ENCODE peak calls at places on chromosome 17, in nine cellular contexts. U is esophagus squamous epithelium, O is body of pancreas, I is GM23338, B is astrocyte, T is prostate gland, X is A549, Z is endothelial cell of umbilical vein, S is sigmoid colon. L is an unnamed sample.

GRCh38 chr17:37067555-37068111 is 118.9 kb downstream of the AATF start:
- DNase-seq in U (no peak), O (peak), I (peak), B (peak), T (peak), X (peak), Z (peak), S (peak), L (no peak)

GRCh38 chr17:2237521-2237921 is 66.1 kb downstream of the SMG6 start:
- DNase-seq in U (no peak), O (no peak), I (no peak), B (peak), T (no peak), X (no peak), Z (peak), S (no peak), L (no peak)

GRCh38 chr17:78416311-78416711 is 37.9 kb downstream of the PGS1 start:
- DNase-seq in U (no peak), O (no peak), I (no peak), B (peak), T (no peak), X (no peak), Z (peak), S (no peak), L (no peak)

GRCh38 chr17:45702666-45703266 is 81.4 kb upstream of the CRHR1 start:
- DNase-seq in U (no peak), O (no peak), I (peak), B (peak), T (no peak), X (no peak), Z (peak), S (no peak), L (no peak)

GRCh38 chr17:3582921-3583320 is 25.3 kb upstream of the TRPV3 start:
- DNase-seq in U (no peak), O (no peak), I (no peak), B (no peak), T (no peak), X (no peak), Z (no peak), S (no peak), L (no peak)

GRCh38 chr17:17051791-17052461 is 9.7 kb downstream of the MPRIP start:
- DNase-seq in U (no peak), O (peak), I (no peak), B (no peak), T (no peak), X (no peak), Z (no peak), S (peak), L (peak)

GRCh38 chr17:17712268-17712924 is 31.1 kb downstream of the RAI1 start:
- DNase-seq in U (no peak), O (no peak), I (no peak), B (peak), T (no peak), X (no peak), Z (peak), S (no peak), L (no peak)

GRCh38 chr17:57545836-57546305 is 199.2 kb downstream of the CCDC182 start:
- DNase-seq in U (no peak), O (no peak), I (no peak), B (no peak), T (no peak), X (no peak), Z (no peak), S (no peak), L (no peak)

GRCh38 chr17:62193297-62193696 is 128.2 kb upstream of the MED13 start:
- DNase-seq in U (no peak), O (no peak), I (no peak), B (no peak), T (no peak), X (no peak), Z (no peak), S (no peak), L (no peak)

GRCh38 chr17:31570231-31570630 is 178.8 kb downstream of the RAB11FIP4 start:
- DNase-seq in U (no peak), O (no peak), I (no peak), B (no peak), T (no peak), X (no peak), Z (no peak), S (no peak), L (no peak)

GRCh38 chr17:1186214-1186820 is 6.5 kb upstream of the ABR start:
- DNase-seq in U (no peak), O (no peak), I (no peak), B (peak), T (no peak), X (no peak), Z (no peak), S (no peak), L (no peak)

GRCh38 chr17:83073389-83074063 is 5.9 kb upstream of the METRNL start:
- DNase-seq in U (no peak), O (no peak), I (no peak), B (peak), T (no peak), X (no peak), Z (no peak), S (no peak), L (no peak)

GRCh38 chr17:35555695-35556094 is 4.9 kb downstream of the SLFN14 start:
- DNase-seq in U (no peak), O (no peak), I (peak), B (no peak), T (no peak), X (no peak), Z (no peak), S (no peak), L (no peak)

GRCh38 chr17:4479982-4480751 is 18.5 kb upstream of the SPNS2 start:
- DNase-seq in U (no peak), O (no peak), I (no peak), B (no peak), T (no peak), X (no peak), Z (no peak), S (no peak), L (no peak)

GRCh38 chr17:81034168-81034777 is 678 bp upstream of the BAIAP2 start:
- DNase-seq in U (no peak), O (no peak), I (no peak), B (no peak), T (no peak), X (no peak), Z (no peak), S (no peak), L (no peak)

GRCh38 chr17:65487161-65487560 is 74.3 kb downstream of the AXIN2 start:
- DNase-seq in U (no peak), O (no peak), I (no peak), B (no peak), T (no peak), X (no peak), Z (no peak), S (peak), L (no peak)

GRCh38 chr17:57135748-57136342 is 50.8 kb downstream of the AKAP1 start:
- DNase-seq in U (no peak), O (no peak), I (no peak), B (no peak), T (no peak), X (no peak), Z (peak), S (no peak), L (no peak)

GRCh38 chr17:57002904-57003303 is 25.0 kb downstream of the SCPEP1 start:
- DNase-seq in U (no peak), O (no peak), I (no peak), B (no peak), T (no peak), X (no peak), Z (no peak), S (no peak), L (peak)

GRCh38 chr17:57284984-57285646 is 28.8 kb downstream of the MSI2 start:
- DNase-seq in U (no peak), O (no peak), I (peak), B (peak), T (no peak), X (no peak), Z (no peak), S (no peak), L (no peak)

GRCh38 chr17:4204190-4204589 is 59.6 kb downstream of the ANKFY1 start:
- DNase-seq in U (no peak), O (no peak), I (no peak), B (peak), T (no peak), X (no peak), Z (no peak), S (no peak), L (no peak)

GRCh38 chr17:14575349-14575966 is 274.6 kb downstream of the HS3ST3B1 start:
- DNase-seq in U (no peak), O (no peak), I (no peak), B (no peak), T (no peak), X (no peak), Z (no peak), S (no peak), L (no peak)

GRCh38 chr17:48990882-48991357 is 6.3 kb upstream of the IGF2BP1 start:
- DNase-seq in U (no peak), O (no peak), I (peak), B (no peak), T (no peak), X (no peak), Z (no peak), S (no peak), L (peak)

GRCh38 chr17:58960068-58960467 is 146.6 kb downstream of the TRIM37 start:
- DNase-seq in U (no peak), O (peak), I (peak), B (peak), T (peak), X (peak), Z (peak), S (no peak), L (no peak)

GRCh38 chr17:70074991-70075390 is at the start of gene KCNJ16:
- DNase-seq in U (no peak), O (peak), I (no peak), B (no peak), T (no peak), X (peak), Z (no peak), S (no peak), L (no peak)

GRCh38 chr17:78924481-78925151 is 571 bp downstream of the TIMP2 start:
- DNase-seq in U (no peak), O (no peak), I (peak), B (no peak), T (no peak), X (no peak), Z (no peak), S (no peak), L (no peak)

GRCh38 chr17:17783121-17783824 is 53.5 kb downstream of the SREBF1 start:
- DNase-seq in U (no peak), O (peak), I (peak), B (peak), T (peak), X (no peak), Z (peak), S (no peak), L (no peak)

GRCh38 chr17:65698381-65699061 is 137.1 kb upstream of the AXIN2 start:
- DNase-seq in U (no peak), O (no peak), I (peak), B (peak), T (no peak), X (no peak), Z (peak), S (no peak), L (no peak)

GRCh38 chr17:2392252-2393183 is 8.3 kb downstream of the MNT start:
- DNase-seq in U (peak), O (peak), I (peak), B (peak), T (peak), X (peak), Z (peak), S (peak), L (peak)

GRCh38 chr17:65332375-65332774 is 195.2 kb downstream of the RGS9 start:
- DNase-seq in U (no peak), O (no peak), I (peak), B (peak), T (no peak), X (no peak), Z (no peak), S (no peak), L (no peak)

GRCh38 chr17:78797213-78797612 is 15.1 kb upstream of the CYTH1 start:
- DNase-seq in U (no peak), O (no peak), I (no peak), B (no peak), T (no peak), X (no peak), Z (no peak), S (no peak), L (no peak)

GRCh38 chr17:61129876-61130275 is 269.8 kb upstream of the TBX2 start:
- DNase-seq in U (no peak), O (no peak), I (no peak), B (no peak), T (no peak), X (no peak), Z (no peak), S (no peak), L (no peak)

GRCh38 chr17:46851029-46851741 is at the start of gene WNT9B:
- DNase-seq in U (no peak), O (peak), I (peak), B (no peak), T (peak), X (peak), Z (no peak), S (no peak), L (no peak)

GRCh38 chr17:68182016-68182315 is 65.9 kb upstream of the AMZ2 start:
- DNase-seq in U (no peak), O (no peak), I (no peak), B (no peak), T (no peak), X (no peak), Z (no peak), S (no peak), L (no peak)

GRCh38 chr17:63039899-63040602 is 74.0 kb downstream of the TANC2 start:
- DNase-seq in U (no peak), O (no peak), I (no peak), B (peak), T (no peak), X (peak), Z (peak), S (no peak), L (no peak)

GRCh38 chr17:38557395-38557794 is 48.4 kb downstream of the SRCIN1 start:
- DNase-seq in U (no peak), O (no peak), I (no peak), B (no peak), T (no peak), X (no peak), Z (no peak), S (no peak), L (no peak)
- H3K4me3 ChIP-seq in U (peak), O (no peak), I (peak), B (no peak), T (no peak), X (no peak), Z (no peak), S (no peak), L (peak)

GRCh38 chr17:74387365-74388218 is 20.3 kb downstream of the GPR142 start:
- DNase-seq in U (no peak), O (no peak), I (peak), B (no peak), T (no peak), X (no peak), Z (no peak), S (no peak), L (no peak)
- TF ChIP-seq CTCF in U (no peak), O (peak), I (peak), B (no peak), T (peak), X (no peak), Z (no peak), S (no peak), L (no peak)

GRCh38 chr17:40574292-40574691 is 9.0 kb upstream of the CCR7 start:
- DNase-seq in U (no peak), O (no peak), I (no peak), B (no peak), T (no peak), X (no peak), Z (no peak), S (no peak), L (no peak)
- H3K4me3 ChIP-seq in U (no peak), O (no peak), I (no peak), B (no peak), T (no peak), X (no peak), Z (no peak), S (no peak), L (no peak)

DNA sequence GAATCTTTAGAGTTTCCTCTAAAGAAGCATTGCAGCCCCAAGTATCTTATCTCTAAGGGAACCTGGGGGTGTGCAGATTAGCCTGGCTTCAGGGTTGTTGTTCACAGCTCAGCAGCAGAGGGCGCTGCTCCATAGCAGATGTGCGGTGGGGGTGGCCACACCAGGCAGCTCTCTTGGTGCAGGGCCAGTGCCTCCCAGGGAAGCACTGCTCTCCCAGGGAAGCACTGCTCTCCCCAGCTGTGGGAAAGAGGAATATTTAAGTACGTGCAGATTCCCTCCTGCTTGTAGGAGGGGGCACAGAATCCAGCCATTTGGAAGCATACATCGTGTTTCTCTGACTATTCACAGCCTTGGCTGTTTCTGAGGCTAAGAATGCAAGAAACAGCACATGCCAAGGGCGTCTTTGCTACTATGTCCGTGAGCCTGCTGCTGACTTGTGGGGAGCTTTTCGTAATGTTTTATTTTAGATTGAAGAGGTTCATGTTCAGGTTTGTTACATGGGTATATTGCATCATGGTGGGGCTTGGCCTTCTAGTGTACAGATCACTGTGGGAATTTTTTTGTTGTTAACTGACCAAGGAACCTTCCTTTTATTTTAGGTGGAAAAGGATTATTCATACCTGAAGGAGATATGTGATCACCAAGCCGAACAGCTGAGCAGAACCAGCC is 217.8 kb downstream of the SPECC1 start:
- DNase-seq in U (no peak), O (peak), I (peak), B (peak), T (peak), X (peak), Z (peak), S (peak), L (peak)
- TF ChIP-seq CTCF in U (peak), O (peak), I (peak), B (peak), T (peak), X (peak), Z (peak), S (peak), L (peak)

L was measured in coronary artery.